ENCODE peak calls at places on chromosomes 5 and 9, in nine cellular contexts. W, E, M, H, F, A, U, L and D are unnamed samples. For H3K4me1, the result is how much of the 10 kb centered on the place peaks cover.

GRCh38 chr5:93831449-93831848 is 90.0 kb upstream of the POU5F2 start:
- DNase-seq in L (no peak), W (no peak), M (no peak), U (no peak), A (no peak), F (no peak), H (no peak), E (no peak), D (no peak)

GRCh38 chr9:134177624-134178393 is 13.4 kb upstream of the RNU6ATAC start:
- DNase-seq in A (no peak), L (no peak), F (no peak), M (no peak), W (peak), E (peak), H (no peak), U (no peak), D (peak)

GRCh38 chr5:91357806-91358205 is 25.3 kb downstream of the ARRDC3 start:
- DNase-seq in L (no peak), A (no peak), M (no peak), E (no peak), H (no peak), U (no peak), W (no peak), F (no peak), D (no peak)

GRCh38 chr5:90518666-90519065 is 10.7 kb downstream of the LYSMD3 start:
- DNase-seq in L (no peak), E (no peak), F (no peak), W (no peak), H (no peak), A (no peak), M (no peak), U (no peak), D (no peak)

GRCh38 chr9:14313951-14314423 is at the start of gene NFIB:
- DNase-seq in L (peak), U (peak), A (no peak), F (no peak), M (peak), W (peak), E (peak), H (peak), D (peak)

GRCh38 chr9:1591310-1591709 is 423.8 kb upstream of the SMARCA2 start:
- DNase-seq in W (no peak), U (no peak), A (no peak), M (no peak), L (no peak), H (no peak), F (no peak), E (no peak), D (no peak)

GRCh38 chr5:45639038-45639437 is 57.1 kb downstream of the HCN1 start:
- DNase-seq in H (no peak), F (peak), L (no peak), E (no peak), A (no peak), W (no peak), U (no peak), M (no peak), D (no peak)

GRCh38 chr5:18202147-18202546 is 567.9 kb downstream of the TAF11L14 start:
- DNase-seq in H (no peak), W (no peak), E (no peak), A (no peak), L (no peak), U (no peak), M (no peak), F (no peak), D (no peak)

GRCh38 chr9:120767451-120767850 is 25.8 kb downstream of the FBXW2 start:
- DNase-seq in W (no peak), M (no peak), U (no peak), L (no peak), A (no peak), F (no peak), E (no peak), H (no peak), D (no peak)

DNA sequence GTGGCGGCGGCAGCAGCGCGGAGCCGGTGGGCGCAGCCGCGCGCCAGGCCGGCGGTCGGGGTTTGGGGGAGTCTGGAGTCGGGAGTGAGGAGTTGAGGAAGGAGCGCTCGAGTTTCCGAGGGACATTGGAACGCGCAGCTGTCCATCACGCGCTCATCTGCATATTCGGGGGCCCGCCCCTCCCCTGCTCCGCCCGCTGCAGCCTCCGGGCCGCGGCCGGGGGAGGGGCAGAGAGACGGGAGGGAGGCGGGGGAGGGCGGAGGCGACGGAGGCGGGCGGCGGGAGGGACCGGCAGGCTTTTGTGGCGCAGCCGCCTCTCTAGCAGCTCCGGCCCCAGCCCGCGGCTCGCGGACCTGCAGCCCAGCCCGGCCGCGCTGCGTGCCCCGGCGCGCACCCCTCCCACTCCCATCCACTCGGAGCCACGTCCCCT is at the start of gene IRX2:
- DNase-seq in M (peak), F (no peak), W (peak), A (peak), H (peak), U (peak), E (no peak), L (peak), D (peak)
- H3K4me1 ChIP-seq in M (under half), F (under half), W (under half), A (under half), H (under half), U (under half), E (under half), L (under half), D (under half)

GRCh38 chr5:150561192-150561512 is 53.2 kb downstream of the NDST1 start:
- DNase-seq in L (no peak), W (no peak), M (no peak), A (no peak), H (no peak), U (no peak), F (no peak), E (no peak), D (no peak)

GRCh38 chr5:150560401-150561191 is 52.7 kb downstream of the NDST1 start:
- DNase-seq in F (peak), L (peak), E (peak), W (no peak), A (peak), U (peak), M (peak), H (peak), D (peak)

GRCh38 chr5:150558088-150558621 is 50.2 kb downstream of the NDST1 start:
- DNase-seq in W (no peak), M (no peak), L (no peak), E (no peak), A (no peak), F (no peak), U (no peak), H (no peak), D (no peak)

GRCh38 chr5:150559088-150559487 is 51.2 kb downstream of the NDST1 start:
- DNase-seq in W (no peak), H (no peak), U (no peak), E (no peak), A (no peak), L (no peak), F (no peak), M (no peak), D (no peak)

DNA sequence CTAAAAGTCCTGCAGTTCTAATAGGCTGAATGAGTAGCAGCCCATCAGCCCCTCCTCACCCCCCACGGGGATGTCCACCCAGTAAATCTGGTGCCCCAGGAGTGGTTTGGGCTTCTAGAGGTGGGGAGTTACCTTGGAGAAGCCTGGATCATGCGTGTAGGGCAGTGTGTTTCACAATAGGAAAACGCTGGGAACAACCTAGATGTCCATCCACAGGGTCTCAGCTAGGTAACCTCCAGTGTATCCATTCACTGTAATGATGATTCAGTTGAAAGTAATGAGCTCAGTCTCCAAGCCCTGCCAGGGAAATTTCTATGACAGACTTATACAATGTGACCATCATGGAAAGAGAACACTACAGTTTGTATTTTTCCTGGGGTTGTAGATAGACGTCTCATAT is 51.8 kb downstream of the NDST1 start:
- DNase-seq in U (no peak), F (no peak), L (no peak), W (no peak), H (no peak), M (no peak), A (no peak), E (no peak), D (no peak)
- H3K4me1 ChIP-seq in U (under half), F (under half), L (under half), W (under half), H (under half), M (under half), A (under half), E (under half), D (under half)

GRCh38 chr5:143354025-143354424 is 49.5 kb downstream of the NR3C1 start:
- DNase-seq in U (no peak), E (no peak), M (peak), W (no peak), F (no peak), L (no peak), A (no peak), H (no peak), D (no peak)
- H3K4me1 ChIP-seq in U (under half), E (under half), M (under half), W (half or more), F (under half), L (half or more), A (under half), H (under half), D (under half)

GRCh38 chr9:131025953-131026858 is 17.2 kb downstream of the LAMC3 start:
- DNase-seq in A (no peak), F (no peak), U (no peak), L (no peak), E (no peak), H (no peak), W (peak), M (no peak), D (no peak)
- H3K4me1 ChIP-seq in A (under half), F (under half), U (under half), L (under half), E (under half), H (under half), W (under half), M (under half), D (under half)

DNA sequence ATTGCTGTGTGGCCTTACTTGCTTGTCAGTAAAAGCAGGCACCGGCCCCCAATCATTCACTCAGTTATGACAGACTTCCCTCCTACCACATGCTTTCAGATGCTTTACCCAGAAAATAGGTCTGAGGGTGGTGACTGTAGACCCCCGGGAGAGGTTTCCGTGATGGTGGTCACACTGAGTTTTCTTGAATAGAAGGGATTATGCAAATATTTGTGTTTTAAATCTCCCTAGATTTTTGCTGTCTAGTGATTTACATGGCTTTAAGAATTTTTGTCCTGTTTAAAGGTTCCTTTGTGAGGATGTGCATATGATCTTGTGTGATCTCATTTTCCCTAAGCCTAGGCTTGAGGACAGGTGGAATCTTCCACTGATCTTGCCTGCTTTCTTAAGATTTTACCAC is 281.7 kb downstream of the FANCC start:
- DNase-seq in H (no peak), M (no peak), L (no peak), F (no peak), E (no peak), U (no peak), A (no peak), W (no peak), D (no peak)
- H3K4me1 ChIP-seq in H (under half), M (under half), L (half or more), F (under half), E (under half), U (under half), A (under half), W (under half), D (half or more)

GRCh38 chr9:70389642-70390266 is 24.7 kb downstream of the KLF9 start:
- DNase-seq in L (no peak), E (no peak), A (no peak), W (no peak), U (no peak), M (no peak), H (no peak), F (no peak), D (no peak)

GRCh38 chr9:70390922-70391321 is 23.5 kb downstream of the KLF9 start:
- DNase-seq in E (no peak), A (no peak), U (no peak), M (no peak), L (no peak), F (no peak), W (no peak), H (no peak), D (no peak)

GRCh38 chr9:70389188-70389587 is 25.3 kb downstream of the KLF9 start:
- DNase-seq in L (no peak), M (no peak), U (no peak), A (no peak), H (no peak), E (no peak), W (no peak), F (no peak), D (no peak)

GRCh38 chr9:70392850-70393249 is 21.6 kb downstream of the KLF9 start:
- DNase-seq in A (no peak), L (no peak), U (no peak), F (no peak), M (no peak), H (no peak), W (no peak), E (no peak), D (no peak)

GRCh38 chr9:70392189-70392588 is 22.3 kb downstream of the KLF9 start:
- DNase-seq in H (no peak), W (no peak), A (no peak), L (no peak), U (no peak), E (peak), F (no peak), M (no peak), D (no peak)
- H3K4me1 ChIP-seq in H (under half), W (half or more), A (under half), L (half or more), U (under half), E (under half), F (under half), M (under half), D (half or more)

GRCh38 chr5:88829773-88830172 is 53.2 kb downstream of the MEF2C start:
- DNase-seq in L (no peak), H (no peak), E (no peak), M (no peak), U (no peak), A (no peak), W (no peak), F (no peak), D (no peak)
- H3K4me1 ChIP-seq in L (half or more), H (under half), E (under half), M (under half), U (under half), A (under half), W (half or more), F (under half), D (under half)

GRCh38 chr5:96049398-96050272 is 88.0 kb upstream of the ELL2 start:
- DNase-seq in W (no peak), M (no peak), A (no peak), L (no peak), E (no peak), F (no peak), H (no peak), U (no peak), D (no peak)
- H3K4me1 ChIP-seq in W (under half), M (under half), A (under half), L (under half), E (under half), F (under half), H (under half), U (under half), D (under half)